ENCODE peak calls at places on chromosomes 2 and 18, in eight cellular contexts. J, U, R, Z, B, S, N and M are unnamed samples.

GRCh38 chr2:142571934-142572333 is 305.5 kb upstream of the KYNU start:
- DNase-seq in B (no peak), N (no peak), U (no peak), J (no peak), Z (no peak), R (no peak), S (no peak), M (no peak)

GRCh38 chr18:44601447-44601846 is 79.2 kb upstream of the SETBP1 start:
- DNase-seq in N (peak), B (no peak), U (no peak), Z (no peak), J (no peak), R (no peak), S (no peak), M (no peak)

GRCh38 chr2:84748339-84748738 is 132.5 kb downstream of the TRABD2A start:
- DNase-seq in Z (no peak), R (no peak), N (no peak), S (no peak), B (no peak), U (no peak), J (no peak), M (no peak)

GRCh38 chr2:43086451-43087221 is 139.8 kb downstream of the ZFP36L2 start:
- DNase-seq in S (no peak), U (no peak), R (no peak), N (peak), B (peak), J (peak), Z (no peak), M (peak)

GRCh38 chr2:69126341-69126740 is 113.4 kb downstream of the ANTXR1 start:
- DNase-seq in U (no peak), J (no peak), N (no peak), B (no peak), R (no peak), S (no peak), Z (no peak), M (no peak)

GRCh38 chr2:70984576-70985282 is 6.3 kb downstream of the ANKRD53 start:
- DNase-seq in J (peak), N (peak), B (no peak), R (peak), Z (peak), U (peak), S (peak), M (peak)

GRCh38 chr18:74896390-74896991 is 298.8 kb downstream of the ZNF407 start:
- DNase-seq in N (no peak), Z (peak), U (no peak), B (no peak), S (peak), J (peak), R (no peak), M (peak)

GRCh38 chr2:187050409-187050998 is 201.5 kb upstream of the ZSWIM2 start:
- DNase-seq in Z (no peak), N (no peak), S (no peak), R (no peak), J (no peak), B (no peak), U (no peak), M (no peak)

GRCh38 chr2:138219961-138220360 is 255.7 kb downstream of the HNMT start:
- DNase-seq in Z (no peak), B (no peak), S (no peak), R (no peak), U (no peak), J (no peak), N (no peak), M (no peak)

GRCh38 chr2:26521054-26521912 is 43.4 kb upstream of the OTOF start:
- DNase-seq in B (no peak), N (no peak), U (peak), Z (peak), R (no peak), J (no peak), S (peak), M (peak)

GRCh38 chr2:27249891-27250651 is 12.8 kb downstream of the SLC30A3 start:
- DNase-seq in S (peak), N (no peak), R (peak), U (peak), Z (peak), B (no peak), J (no peak), M (peak)

GRCh38 chr2:73232471-73233153 is 427 bp downstream of the PRADC1 start:
- DNase-seq in Z (no peak), R (no peak), S (peak), B (no peak), J (no peak), N (no peak), U (peak), M (peak)

GRCh38 chr2:54773233-54773632 is 49.8 kb downstream of the EML6 start:
- DNase-seq in U (no peak), S (no peak), Z (no peak), B (no peak), R (no peak), N (no peak), J (no peak), M (no peak)

GRCh38 chr2:59774821-59775463 is 778.5 kb downstream of the BCL11A start:
- DNase-seq in S (no peak), J (no peak), Z (no peak), B (no peak), R (no peak), U (no peak), N (no peak), M (no peak)
- TF ChIP-seq CTCF in S (no peak), J (no peak), Z (no peak), B (no peak), R (no peak), U (peak), N (no peak), M (peak)

DNA sequence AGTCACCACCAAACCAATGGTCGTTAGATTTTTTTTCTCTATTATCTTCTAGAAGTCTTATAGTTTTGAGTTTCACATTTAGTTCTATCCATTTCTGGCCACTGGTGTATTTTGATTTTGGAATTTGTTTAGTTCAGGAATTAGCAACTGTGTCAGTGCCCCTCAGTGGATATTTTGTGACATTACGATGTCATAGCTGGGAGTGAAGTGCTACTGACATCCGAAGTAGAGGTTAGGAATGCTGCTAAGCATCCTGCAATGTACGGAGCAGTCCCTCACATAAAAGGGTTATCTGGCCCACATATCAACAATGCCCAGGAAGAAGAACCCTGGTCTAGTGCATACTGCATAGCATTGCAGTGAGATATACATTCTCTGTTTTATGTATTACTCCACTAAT is 157.4 kb upstream of the RGPD4 start:
- DNase-seq in U (no peak), J (no peak), S (no peak), Z (no peak), R (no peak), N (no peak), B (no peak), M (no peak)
- TF ChIP-seq CTCF in U (no peak), J (no peak), S (no peak), Z (no peak), R (peak), N (no peak), B (peak), M (peak)

GRCh38 chr2:64488050-64488974 is 34.4 kb downstream of the LGALSL start:
- DNase-seq in Z (peak), N (no peak), R (peak), B (peak), U (peak), S (peak), J (peak), M (peak)
- TF ChIP-seq CTCF in Z (peak), N (peak), R (peak), B (peak), U (peak), S (peak), J (peak), M (peak)

GRCh38 chr2:99617811-99618210 is 128.0 kb upstream of the REV1 start:
- DNase-seq in N (no peak), R (no peak), B (no peak), U (no peak), Z (no peak), J (no peak), S (no peak), M (no peak)

GRCh38 chr2:99615247-99615771 is 125.5 kb upstream of the REV1 start:
- DNase-seq in S (no peak), N (no peak), Z (no peak), B (no peak), U (no peak), J (no peak), R (peak), M (peak)

GRCh38 chr2:99619211-99619610 is 129.4 kb upstream of the REV1 start:
- DNase-seq in R (no peak), B (no peak), Z (no peak), N (no peak), U (no peak), S (no peak), J (no peak), M (no peak)

GRCh38 chr2:99621106-99621505 is 131.3 kb upstream of the REV1 start:
- DNase-seq in J (no peak), N (no peak), Z (no peak), S (no peak), R (no peak), U (no peak), B (no peak), M (no peak)

DNA sequence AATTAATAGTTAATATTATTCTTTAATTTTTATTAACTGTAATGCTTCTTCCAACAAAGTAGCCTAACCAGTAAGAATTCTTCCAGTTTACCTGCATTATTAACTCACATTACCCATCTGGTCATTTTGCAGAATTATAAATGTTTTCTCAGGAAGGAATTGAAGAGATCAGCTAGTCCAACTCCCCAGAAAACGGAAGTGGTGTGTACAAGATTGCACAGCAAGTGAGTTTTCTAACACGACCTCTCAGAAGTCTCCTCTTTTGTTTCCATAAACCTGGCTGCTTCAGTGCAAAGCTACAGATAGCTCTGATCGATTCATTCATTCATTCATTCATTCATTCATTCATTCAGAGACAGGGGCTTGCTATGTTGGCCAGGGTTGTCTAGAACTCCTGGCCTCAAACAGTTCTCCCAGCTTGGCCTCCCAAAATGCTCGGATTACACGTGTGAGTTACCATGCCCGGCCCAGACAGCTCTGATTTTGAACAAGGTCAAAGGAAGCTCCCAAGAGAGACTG is 128.8 kb upstream of the REV1 start:
- DNase-seq in J (no peak), N (no peak), R (no peak), B (no peak), Z (no peak), S (no peak), U (no peak), M (no peak)
- TF ChIP-seq CTCF in J (no peak), N (no peak), R (no peak), B (no peak), Z (no peak), S (no peak), U (no peak), M (no peak)